ENCODE peak calls at places on chromosomes 7 and 10, in five cellular contexts. A is naive thymus-derived CD8-positive, alpha-beta T cell; G is brain microvascular endothelial cell; U is activated naive CD8-positive, alpha-beta T cell treated with anti-CD3 and anti-CD28 coated beads, Interleukin-2, amount 10 ng/mL, durations not matched to agents 7 days and 5 days; I is H54. B is an unnamed sample.

GRCh38 chr10:117503170-117503885 is 39.2 kb upstream of the EMX2 start:
- DNase-seq in A (no peak), G (no peak), U (no peak), I (no peak), B (no peak)

GRCh38 chr7:151865070-151865670 is 11.7 kb downstream of the PRKAG2 start:
- DNase-seq in A (no peak), G (no peak), U (no peak), I (no peak), B (no peak)

GRCh38 chr10:71285180-71285545 is 33.9 kb upstream of the SLC29A3 start:
- DNase-seq in A (peak), G (no peak), U (peak), I (peak), B (peak)

GRCh38 chr10:103651783-103652476 is 158.4 kb downstream of the NEURL1 start:
- DNase-seq in A (no peak), G (no peak), U (no peak), I (no peak), B (peak)

GRCh38 chr7:35985126-35985754 is 167.8 kb upstream of the EEPD1 start:
- DNase-seq in A (peak), G (peak), U (peak), I (peak), B (peak)

GRCh38 chr10:6383099-6383812 is 180.5 kb downstream of the PFKFB3 start:
- DNase-seq in A (no peak), G (peak), U (no peak), I (no peak), B (peak)

GRCh38 chr7:41885078-41885477 is 182.2 kb upstream of the INHBA start:
- DNase-seq in A (no peak), G (no peak), U (no peak), I (no peak), B (no peak)

GRCh38 chr7:141201145-141201885 is 127.5 kb downstream of the TMEM178B start:
- DNase-seq in A (no peak), G (no peak), U (no peak), I (no peak), B (no peak)

GRCh38 chr10:116272497-116273221 is at the start of gene GFRA1:
- DNase-seq in A (no peak), G (no peak), U (peak), I (no peak), B (no peak)

GRCh38 chr10:132873395-132873794 is 69.0 kb downstream of the CFAP46 start:
- DNase-seq in A (no peak), G (no peak), U (peak), I (no peak), B (no peak)

GRCh38 chr7:121410829-121411596 is 14.9 kb upstream of the FAM3C start:
- DNase-seq in A (no peak), G (no peak), U (no peak), I (no peak), B (no peak)

GRCh38 chr10:14757394-14757793 is 17.3 kb downstream of the FAM107B start:
- DNase-seq in A (no peak), G (no peak), U (no peak), I (no peak), B (no peak)

GRCh38 chr7:48899932-48900331 is 24.4 kb upstream of the CDC14C start:
- DNase-seq in A (no peak), G (no peak), U (no peak), I (no peak), B (no peak)

GRCh38 chr10:96505150-96506136 is 8.3 kb downstream of the TLL2 start:
- DNase-seq in A (no peak), G (no peak), U (no peak), I (no peak), B (no peak)

GRCh38 chr7:28083159-28083997 is 97.2 kb downstream of the JAZF1 start:
- DNase-seq in A (no peak), G (peak), U (no peak), I (no peak), B (no peak)

GRCh38 chr7:157404845-157405481 is 68.2 kb downstream of the DNAJB6 start:
- DNase-seq in A (no peak), G (peak), U (no peak), I (peak), B (no peak)

GRCh38 chr10:86506499-86506898 is 15.1 kb downstream of the WAPL start:
- DNase-seq in A (no peak), G (no peak), U (no peak), I (no peak), B (no peak)

GRCh38 chr7:31073486-31074383 is 21.6 kb downstream of the ADCYAP1R1 start:
- DNase-seq in A (no peak), G (peak), U (no peak), I (peak), B (no peak)

GRCh38 chr7:76296743-76297740 is 5.4 kb upstream of the HSPB1 start:
- DNase-seq in A (no peak), G (peak), U (no peak), I (no peak), B (no peak)

GRCh38 chr10:104045151-104046089 is 40.3 kb downstream of the COL17A1 start:
- DNase-seq in A (no peak), G (peak), U (no peak), I (peak), B (peak)

GRCh38 chr10:93945814-93946213 is 47.9 kb upstream of the PLCE1 start:
- DNase-seq in A (no peak), G (no peak), U (no peak), I (no peak), B (no peak)

GRCh38 chr10:79266543-79267312 is 80.5 kb upstream of the PPIF start:
- DNase-seq in A (no peak), G (peak), U (no peak), I (peak), B (peak)

GRCh38 chr10:91616124-91616523 is 16.7 kb downstream of the PPP1R3C start:
- DNase-seq in A (no peak), G (no peak), U (no peak), I (no peak), B (no peak)

B was measured in Ammon's horn.